ENCODE peak calls at places on chromosome 3, in seven cellular contexts. A is HS-5, D is T-helper 2 cell, K is SHP77, V is lower leg skin, C is left lung, Z is NCI-H1092 treated with DMSO at 0.1 percent for 48 hours. I is an unnamed sample.

GRCh38 chr3:55521086-55522060 is 34.3 kb upstream of the WNT5A start:
- DNase-seq in Z (no peak), A (no peak), D (no peak), V (peak), K (no peak), C (no peak), I (no peak)

GRCh38 chr3:104742044-104742443 is 624.7 kb upstream of the ALCAM start:
- DNase-seq in K (no peak), Z (no peak), D (no peak), C (no peak), A (no peak), V (no peak), I (no peak)

GRCh38 chr3:142866841-142867631 is 21.8 kb downstream of the PCOLCE2 start:
- DNase-seq in C (no peak), K (no peak), V (no peak), Z (no peak), D (no peak), A (no peak), I (peak)

GRCh38 chr3:55491296-55491816 is 4.2 kb upstream of the WNT5A start:
- DNase-seq in C (no peak), K (no peak), D (no peak), A (peak), Z (no peak), V (no peak), I (no peak)

GRCh38 chr3:48716508-48716981 is 476 bp downstream of the IP6K2 start:
- DNase-seq in V (no peak), A (no peak), D (peak), C (peak), Z (peak), K (no peak), I (no peak)

GRCh38 chr3:31232049-31233040 is 300.4 kb upstream of the STT3B start:
- DNase-seq in A (no peak), K (no peak), C (peak), D (no peak), V (no peak), Z (no peak), I (no peak)

GRCh38 chr3:160951677-160952487 is 153.3 kb downstream of the B3GALNT1 start:
- DNase-seq in D (no peak), C (no peak), V (no peak), A (no peak), K (no peak), Z (no peak), I (no peak)

GRCh38 chr3:169283902-169284451 is 379.5 kb downstream of the MECOM start:
- DNase-seq in C (no peak), D (no peak), V (no peak), Z (no peak), A (no peak), K (no peak), I (no peak)

GRCh38 chr3:170132335-170132734 is 49.2 kb downstream of the PHC3 start:
- DNase-seq in C (no peak), V (no peak), A (no peak), D (no peak), K (no peak), Z (no peak), I (no peak)

GRCh38 chr3:51982838-51983577 is at the start of gene ACY1:
- DNase-seq in C (peak), Z (no peak), A (peak), D (peak), V (peak), K (peak), I (peak)

GRCh38 chr3:194042947-194043346 is 93.0 kb upstream of the HES1 start:
- DNase-seq in D (no peak), Z (no peak), C (no peak), A (peak), K (no peak), V (no peak), I (no peak)

GRCh38 chr3:114454592-114455251 is 160.9 kb downstream of the TIGIT start:
- DNase-seq in D (no peak), C (no peak), V (no peak), Z (peak), K (no peak), A (no peak), I (no peak)

GRCh38 chr3:81549831-81550230 is 211.6 kb downstream of the GBE1 start:
- DNase-seq in Z (no peak), K (no peak), A (no peak), V (no peak), D (no peak), C (no peak), I (no peak)

GRCh38 chr3:45317710-45318109 is 70.7 kb upstream of the LARS2 start:
- DNase-seq in Z (no peak), K (no peak), C (no peak), A (no peak), V (no peak), D (no peak), I (no peak)

GRCh38 chr3:195012100-195012499 is 258.9 kb downstream of the XXYLT1 start:
- DNase-seq in D (no peak), V (no peak), A (no peak), K (no peak), Z (no peak), C (peak), I (no peak)

GRCh38 chr3:52874869-52875588 is 22.3 kb downstream of the STIMATE start:
- DNase-seq in Z (no peak), A (no peak), K (no peak), D (no peak), C (no peak), V (no peak), I (no peak)

GRCh38 chr3:151896662-151897012 is 23.2 kb downstream of the SUCNR1 start:
- DNase-seq in A (no peak), C (no peak), V (no peak), D (no peak), K (no peak), Z (no peak), I (no peak)

GRCh38 chr3:129346690-129347440 is 68.2 kb downstream of the HMCES start:
- DNase-seq in Z (no peak), K (no peak), D (no peak), C (no peak), V (no peak), A (no peak), I (no peak)

GRCh38 chr3:190414297-190414696 is 26.3 kb downstream of the CLDN16 start:
- DNase-seq in A (no peak), D (no peak), K (no peak), C (no peak), V (no peak), Z (no peak), I (no peak)

GRCh38 chr3:194075802-194076460 is 60.0 kb upstream of the HES1 start:
- DNase-seq in V (no peak), Z (no peak), D (no peak), C (no peak), A (no peak), K (no peak), I (no peak)

GRCh38 chr3:135811597-135811996 is 153.9 kb upstream of the PPP2R3A start:
- DNase-seq in C (no peak), V (no peak), Z (no peak), A (no peak), D (no peak), K (no peak), I (no peak)

GRCh38 chr3:57825116-57825515 is 69.0 kb downstream of the SLMAP start:
- DNase-seq in C (no peak), K (no peak), A (no peak), Z (no peak), V (no peak), D (no peak), I (no peak)

GRCh38 chr3:113660458-113660857 is 36.0 kb downstream of the USF3 start:
- DNase-seq in K (no peak), Z (no peak), C (no peak), V (no peak), A (no peak), D (no peak), I (no peak)

GRCh38 chr3:14119651-14120050 is 5.0 kb downstream of the CHCHD4 start:
- DNase-seq in K (no peak), Z (no peak), V (no peak), A (no peak), C (no peak), D (no peak), I (no peak)

GRCh38 chr3:178443634-178444033 is 92.6 kb upstream of the KCNMB2 start:
- DNase-seq in C (no peak), A (no peak), Z (no peak), D (no peak), K (no peak), V (no peak), I (no peak)

GRCh38 chr3:73786346-73786807 is 161.6 kb upstream of the PDZRN3 start:
- DNase-seq in K (no peak), C (no peak), D (no peak), Z (no peak), A (peak), V (peak), I (no peak)

GRCh38 chr3:61927332-61927731 is 366.0 kb downstream of the PTPRG start:
- DNase-seq in D (no peak), Z (no peak), K (no peak), V (peak), C (peak), A (no peak), I (no peak)

GRCh38 chr3:136305879-136306278 is 55.7 kb downstream of the PCCB start:
- DNase-seq in A (peak), D (no peak), V (no peak), Z (peak), C (no peak), K (peak), I (peak)

GRCh38 chr3:71008350-71008923 is 575.1 kb downstream of the FOXP1 start:
- DNase-seq in K (no peak), D (no peak), Z (no peak), C (no peak), V (no peak), A (no peak), I (no peak)

GRCh38 chr3:119643094-119643493 is 17.3 kb downstream of the POPDC2 start:
- DNase-seq in A (no peak), D (no peak), C (no peak), K (no peak), Z (no peak), V (no peak), I (no peak)

GRCh38 chr3:28745436-28745835 is 396.8 kb upstream of the AZI2 start:
- DNase-seq in V (no peak), K (no peak), Z (no peak), C (no peak), A (peak), D (no peak), I (no peak)

GRCh38 chr3:50126287-50127211 is 28.6 kb upstream of the SEMA3F start:
- DNase-seq in K (no peak), D (no peak), A (no peak), C (no peak), Z (no peak), V (no peak), I (no peak)

GRCh38 chr3:16412192-16412808 is 101.2 kb downstream of the RFTN1 start:
- DNase-seq in C (no peak), A (no peak), V (no peak), Z (no peak), D (no peak), K (no peak), I (no peak)

GRCh38 chr3:164748626-164749025 is 329.7 kb downstream of the SI start:
- DNase-seq in C (no peak), A (no peak), Z (no peak), D (no peak), V (no peak), K (no peak), I (no peak)

GRCh38 chr3:50276762-50277101 is 2.2 kb upstream of the LSMEM2 start:
- DNase-seq in D (no peak), K (no peak), C (no peak), A (no peak), Z (no peak), V (no peak), I (no peak)

I was measured in NCI-H2029.